ENCODE peak calls at places on chromosomes 12 and 14, in five cellular contexts. One of them, this sample, is unnamed.

GRCh38 chr12:28622416-28622815 is 432.2 kb downstream of the CCDC91 start:
- DNase-seq in T-helper 9 cell: no peak
- DNase-seq in T-cell: no peak
- DNase-seq in epithelial cell of esophagus: peak
- DNase-seq in NCI-H2081: no peak
- DNase-seq in this sample: no peak

GRCh38 chr12:3332190-3332589 is 158.8 kb upstream of the PRMT8 start:
- DNase-seq in T-helper 9 cell: no peak
- DNase-seq in epithelial cell of esophagus: peak
- DNase-seq in NCI-H2081: no peak
- DNase-seq in T-cell: no peak
- DNase-seq in this sample: no peak

GRCh38 chr14:96363751-96364336 is 518 bp downstream of the GSKIP start:
- DNase-seq in NCI-H2081: peak
- DNase-seq in epithelial cell of esophagus: peak
- DNase-seq in T-cell: peak
- DNase-seq in T-helper 9 cell: no peak
- DNase-seq in this sample: peak

GRCh38 chr12:31574803-31575573 is 15.9 kb downstream of the DENND5B start:
- DNase-seq in epithelial cell of esophagus: peak
- DNase-seq in T-helper 9 cell: no peak
- DNase-seq in T-cell: no peak
- DNase-seq in NCI-H2081: no peak
- DNase-seq in this sample: no peak

GRCh38 chr12:122749569-122750332 is 2.9 kb upstream of the DENR start:
- DNase-seq in T-cell: no peak
- DNase-seq in T-helper 9 cell: no peak
- DNase-seq in NCI-H2081: no peak
- DNase-seq in epithelial cell of esophagus: no peak
- DNase-seq in this sample: peak

GRCh38 chr14:29681308-29681707 is 246.3 kb downstream of the PRKD1 start:
- DNase-seq in epithelial cell of esophagus: no peak
- DNase-seq in NCI-H2081: no peak
- DNase-seq in T-helper 9 cell: no peak
- DNase-seq in T-cell: no peak
- DNase-seq in this sample: no peak

GRCh38 chr14:64815257-64815656 is 64.5 kb downstream of the SPTB start:
- DNase-seq in T-cell: no peak
- DNase-seq in NCI-H2081: no peak
- DNase-seq in epithelial cell of esophagus: no peak
- DNase-seq in T-helper 9 cell: no peak
- DNase-seq in this sample: no peak

GRCh38 chr14:60240139-60240856 is 8.7 kb upstream of the PPM1A start:
- DNase-seq in NCI-H2081: no peak
- DNase-seq in T-helper 9 cell: no peak
- DNase-seq in T-cell: no peak
- DNase-seq in epithelial cell of esophagus: no peak
- DNase-seq in this sample: no peak

GRCh38 chr14:74425525-74426201 is 347 bp downstream of the SYNDIG1L start:
- DNase-seq in T-helper 9 cell: peak
- DNase-seq in NCI-H2081: no peak
- DNase-seq in epithelial cell of esophagus: peak
- DNase-seq in T-cell: no peak
- DNase-seq in this sample: no peak

GRCh38 chr12:26878661-26879119 is 45.7 kb upstream of the ITPR2 start:
- DNase-seq in T-helper 9 cell: no peak
- DNase-seq in NCI-H2081: peak
- DNase-seq in epithelial cell of esophagus: no peak
- DNase-seq in T-cell: no peak
- DNase-seq in this sample: no peak

GRCh38 chr12:110577717-110578521 is 5.2 kb downstream of the PPTC7 start:
- DNase-seq in epithelial cell of esophagus: peak
- DNase-seq in T-helper 9 cell: no peak
- DNase-seq in NCI-H2081: no peak
- DNase-seq in T-cell: no peak
- DNase-seq in this sample: peak

GRCh38 chr14:75911883-75912282 is 69.9 kb downstream of the TGFB3 start:
- DNase-seq in epithelial cell of esophagus: no peak
- DNase-seq in NCI-H2081: no peak
- DNase-seq in T-cell: no peak
- DNase-seq in T-helper 9 cell: no peak
- DNase-seq in this sample: no peak

GRCh38 chr12:202081-202731 is 11.8 kb downstream of the SLC6A12 start:
- DNase-seq in NCI-H2081: peak
- DNase-seq in epithelial cell of esophagus: peak
- DNase-seq in T-helper 9 cell: no peak
- DNase-seq in T-cell: no peak
- DNase-seq in this sample: no peak

GRCh38 chr12:71607494-71608330 is 55.9 kb downstream of the ZFC3H1 start:
- DNase-seq in NCI-H2081: no peak
- DNase-seq in T-cell: no peak
- DNase-seq in epithelial cell of esophagus: no peak
- DNase-seq in T-helper 9 cell: no peak
- DNase-seq in this sample: no peak

GRCh38 chr12:1592444-1593231 is 1.7 kb downstream of the FBXL14 start:
- DNase-seq in T-cell: peak
- DNase-seq in epithelial cell of esophagus: peak
- DNase-seq in T-helper 9 cell: peak
- DNase-seq in NCI-H2081: peak
- DNase-seq in this sample: no peak

GRCh38 chr14:76386922-76387782 is 11.2 kb downstream of the ESRRB start:
- DNase-seq in T-helper 9 cell: peak
- DNase-seq in T-cell: no peak
- DNase-seq in NCI-H2081: peak
- DNase-seq in epithelial cell of esophagus: peak
- DNase-seq in this sample: peak

GRCh38 chr14:74804219-74804825 is 41.2 kb downstream of the YLPM1 start:
- DNase-seq in T-helper 9 cell: no peak
- DNase-seq in epithelial cell of esophagus: peak
- DNase-seq in NCI-H2081: no peak
- DNase-seq in T-cell: no peak
- DNase-seq in this sample: peak

GRCh38 chr12:52259850-52260249 is 14.6 kb upstream of the KRT86 start:
- DNase-seq in T-cell: no peak
- DNase-seq in T-helper 9 cell: no peak
- DNase-seq in NCI-H2081: no peak
- DNase-seq in epithelial cell of esophagus: no peak
- DNase-seq in this sample: no peak

GRCh38 chr12:15364221-15365170 is 42.2 kb downstream of the PTPRO start:
- DNase-seq in T-helper 9 cell: no peak
- DNase-seq in epithelial cell of esophagus: peak
- DNase-seq in NCI-H2081: peak
- DNase-seq in T-cell: no peak
- DNase-seq in this sample: no peak

GRCh38 chr12:104177663-104178501 is 37.7 kb upstream of the TXNRD1 start:
- DNase-seq in epithelial cell of esophagus: peak
- DNase-seq in NCI-H2081: no peak
- DNase-seq in T-cell: no peak
- DNase-seq in T-helper 9 cell: no peak
- DNase-seq in this sample: peak

This sample was measured in A549.